ENCODE peak calls at places on chromosomes 2 and 18, in ten cellular contexts. F is nephron progenitor cell, I is HFFc6, R is body of pancreas, E is GM23338, M is IMR-90, S is Peyer's patch, Z is BJ, Y is neural crest cell, U is foreskin fibroblast. B is an unnamed sample.

GRCh38 chr2:135960598-135961551 is 24.6 kb downstream of the DARS1 start:
- DNase-seq in M (peak), Y (no peak), R (no peak), S (no peak), E (peak), I (no peak), U (no peak), Z (no peak), F (no peak), B (peak)

GRCh38 chr18:13543811-13544732 is 182.3 kb downstream of the FAM210A start:
- DNase-seq in M (no peak), E (no peak), Y (no peak), S (peak), R (no peak), U (no peak), I (no peak), Z (no peak), F (no peak), B (no peak)

GRCh38 chr2:72695676-72696075 is 130.2 kb downstream of the EXOC6B start:
- DNase-seq in U (no peak), Z (no peak), Y (no peak), F (no peak), S (no peak), M (no peak), I (no peak), E (no peak), R (no peak), B (no peak)

GRCh38 chr18:79496237-79496977 is 100.7 kb downstream of the NFATC1 start:
- DNase-seq in Z (no peak), R (peak), U (no peak), I (no peak), Y (no peak), F (no peak), M (no peak), S (peak), E (no peak), B (peak)

GRCh38 chr2:71500426-71501079 is 47.2 kb downstream of the DYSF start:
- DNase-seq in R (no peak), S (no peak), Z (no peak), U (no peak), F (no peak), Y (no peak), M (no peak), E (peak), I (no peak), B (peak)

GRCh38 chr18:43524260-43524659 is 247.0 kb upstream of the SYT4 start:
- DNase-seq in S (no peak), R (no peak), E (no peak), M (no peak), U (no peak), Z (no peak), Y (no peak), F (no peak), I (no peak), B (no peak)

GRCh38 chr2:203808041-203808750 is 59.4 kb upstream of the CTLA4 start:
- DNase-seq in Y (peak), R (no peak), I (peak), S (no peak), E (peak), M (peak), Z (no peak), F (no peak), U (peak), B (peak)

GRCh38 chr2:218404351-218405145 is 4.9 kb downstream of the CTDSP1 start:
- DNase-seq in E (no peak), F (no peak), S (no peak), I (no peak), Y (no peak), R (no peak), Z (no peak), U (peak), M (no peak), B (no peak)

GRCh38 chr2:109156052-109156451 is 27.0 kb downstream of the SH3RF3 start:
- DNase-seq in I (no peak), U (no peak), M (no peak), E (no peak), S (no peak), F (no peak), Z (no peak), Y (no peak), R (no peak), B (no peak)

GRCh38 chr2:145402706-145403277 is 882.9 kb upstream of the ZEB2 start:
- DNase-seq in R (no peak), F (no peak), E (no peak), U (no peak), Y (no peak), M (peak), Z (no peak), I (no peak), S (no peak), B (no peak)

GRCh38 chr2:165470351-165470750 is 853 bp downstream of the CSRNP3 start:
- DNase-seq in M (no peak), Y (no peak), R (no peak), I (no peak), F (no peak), S (no peak), Z (no peak), U (no peak), E (no peak), B (no peak)

GRCh38 chr2:216572582-216573578 is 60.3 kb upstream of the IGFBP2 start:
- DNase-seq in E (no peak), I (no peak), F (no peak), S (no peak), Z (peak), Y (no peak), R (peak), M (no peak), U (peak), B (peak)

GRCh38 chr2:30708491-30709290 is 98.6 kb downstream of the CAPN13 start:
- DNase-seq in S (peak), U (peak), R (no peak), E (peak), M (peak), F (no peak), Y (no peak), Z (no peak), I (no peak), B (peak)

GRCh38 chr2:115165529-115166109 is 723.2 kb downstream of the DPP10 start:
- DNase-seq in U (peak), S (no peak), F (peak), M (peak), R (peak), Y (peak), E (peak), I (peak), Z (no peak), B (peak)

GRCh38 chr2:151973013-151973900 is 125.6 kb downstream of the CACNB4 start:
- DNase-seq in M (no peak), S (no peak), Y (no peak), Z (no peak), U (no peak), F (no peak), I (no peak), E (no peak), R (no peak), B (no peak)

GRCh38 chr2:55052087-55053061 is 2.1 kb upstream of the RTN4 start:
- DNase-seq in E (no peak), F (no peak), S (no peak), M (peak), R (no peak), U (no peak), Y (no peak), I (no peak), Z (no peak), B (no peak)

GRCh38 chr2:72883356-72883962 is 3.7 kb upstream of the SPR start:
- DNase-seq in Y (peak), F (peak), M (peak), R (peak), Z (no peak), U (peak), I (peak), E (peak), S (no peak), B (peak)

GRCh38 chr2:173872714-173873113 is 92.5 kb downstream of the SP3 start:
- DNase-seq in E (no peak), I (no peak), M (no peak), R (no peak), U (no peak), Z (no peak), F (no peak), Y (no peak), S (no peak), B (no peak)

GRCh38 chr2:3628241-3628679 is 29.7 kb upstream of the ALLC start:
- DNase-seq in F (no peak), Z (no peak), M (no peak), R (no peak), U (no peak), I (no peak), S (no peak), Y (no peak), E (no peak), B (no peak)

GRCh38 chr18:31217455-31217854 is 54.8 kb upstream of the DSC1 start:
- DNase-seq in Y (no peak), R (peak), E (no peak), I (no peak), F (no peak), U (no peak), M (no peak), S (no peak), Z (no peak), B (peak)

GRCh38 chr2:63743170-63743975 is 98.3 kb upstream of the UGP2 start:
- DNase-seq in F (no peak), Z (no peak), Y (no peak), I (no peak), E (no peak), S (no peak), U (no peak), M (no peak), R (no peak), B (no peak)

GRCh38 chr18:59640721-59641120 is 56.5 kb downstream of the CCBE1 start:
- DNase-seq in E (no peak), R (no peak), I (no peak), Y (no peak), F (no peak), S (no peak), U (no peak), M (no peak), Z (no peak), B (no peak)

GRCh38 chr2:54876764-54877163 is 153.3 kb downstream of the EML6 start:
- DNase-seq in Y (no peak), I (no peak), S (no peak), R (no peak), U (no peak), E (no peak), Z (no peak), M (no peak), F (no peak), B (no peak)

GRCh38 chr2:25756444-25757022 is 83.2 kb upstream of the DTNB start:
- DNase-seq in S (no peak), E (no peak), F (no peak), U (no peak), I (no peak), Y (no peak), R (no peak), M (no peak), Z (no peak), B (no peak)

GRCh38 chr2:33033524-33034150 is 86.9 kb downstream of the LTBP1 start:
- DNase-seq in R (no peak), U (peak), M (peak), E (peak), I (peak), S (no peak), Z (no peak), Y (no peak), F (peak), B (peak)

GRCh38 chr2:240340361-240340761 is 95.1 kb upstream of the GPC1 start:
- DNase-seq in Z (no peak), U (no peak), E (no peak), R (no peak), F (no peak), I (no peak), M (no peak), S (no peak), Y (no peak), B (no peak)

GRCh38 chr2:189439342-189439741 is 1.9 kb upstream of the WDR75 start:
- DNase-seq in F (no peak), S (no peak), M (no peak), U (peak), R (no peak), E (peak), I (no peak), Y (no peak), Z (no peak), B (no peak)
- TF ChIP-seq CTCF in F (peak), S (no peak), M (peak), U (no peak), R (no peak), E (no peak), I (peak), Y (peak), Z (peak), B (peak)

DNA sequence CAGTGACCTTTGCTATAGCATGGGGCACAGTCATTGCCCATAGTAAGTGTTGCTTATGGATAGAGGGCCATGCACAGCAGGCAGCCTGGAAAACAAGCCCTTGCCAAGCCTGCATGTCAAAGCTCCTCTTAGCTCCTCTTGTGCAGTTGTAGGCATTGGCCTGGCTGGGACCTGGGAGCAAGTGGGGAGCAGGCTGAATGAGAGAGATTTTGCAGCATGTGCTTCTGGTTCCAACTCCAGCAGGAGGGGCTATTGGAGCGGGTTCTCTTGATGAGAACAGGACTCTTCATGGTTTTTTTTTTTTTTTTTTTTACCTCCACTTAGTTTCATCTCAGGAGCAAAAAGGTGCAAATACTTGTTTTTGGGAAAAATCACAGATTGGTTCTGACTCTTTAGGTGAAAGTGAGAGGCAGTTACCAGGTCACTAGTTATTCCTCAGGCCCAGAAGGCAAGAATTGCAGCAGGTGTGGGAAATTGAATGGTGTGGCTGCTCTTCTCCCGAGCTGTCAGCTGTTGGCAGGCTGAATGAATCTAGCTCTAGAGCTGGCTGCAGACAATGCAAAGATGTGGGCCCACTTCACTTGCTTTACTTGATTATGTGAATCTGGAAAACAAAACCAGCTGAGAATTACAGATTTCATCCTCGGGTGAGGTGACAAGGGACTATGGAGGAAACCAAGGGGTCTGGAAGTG is 95.9 kb downstream of the MAP4K4 start:
- DNase-seq in I (no peak), M (no peak), Y (no peak), F (no peak), E (peak), U (peak), Z (no peak), S (no peak), R (peak), B (no peak)
- TF ChIP-seq CTCF in I (peak), M (peak), Y (peak), F (no peak), E (peak), U (peak), Z (peak), S (no peak), R (no peak), B (peak)

GRCh38 chr18:11849279-11849678 is 1.9 kb upstream of the CHMP1B start:
- DNase-seq in Y (no peak), U (no peak), I (no peak), Z (no peak), R (no peak), F (no peak), E (no peak), M (no peak), S (no peak), B (no peak)

GRCh38 chr18:11852048-11852341 is 782 bp downstream of the CHMP1B start:
- DNase-seq in E (no peak), U (no peak), R (no peak), S (no peak), F (peak), Y (no peak), Z (no peak), I (no peak), M (no peak), B (no peak)

GRCh38 chr18:11849845-11850747 is 1.1 kb upstream of the CHMP1B start:
- DNase-seq in E (peak), I (peak), S (peak), F (peak), R (peak), U (peak), Z (peak), Y (no peak), M (peak), B (peak)

GRCh38 chr18:11850821-11851155 is 425 bp upstream of the CHMP1B start:
- DNase-seq in S (no peak), U (no peak), F (no peak), R (no peak), Z (peak), Y (no peak), E (peak), M (no peak), I (peak), B (no peak)

GRCh38 chr18:11851156-11852047 is at the start of gene CHMP1B:
- DNase-seq in I (peak), M (peak), S (peak), F (peak), R (peak), E (peak), U (peak), Y (peak), Z (peak), B (peak)
- TF ChIP-seq CTCF in I (no peak), M (no peak), S (no peak), F (no peak), R (no peak), E (no peak), U (no peak), Y (no peak), Z (no peak), B (no peak)

GRCh38 chr2:18690342-18690741 is 101.0 kb upstream of the NT5C1B start:
- DNase-seq in I (no peak), U (no peak), Z (no peak), R (no peak), F (peak), M (no peak), E (peak), S (no peak), Y (peak), B (no peak)
- TF ChIP-seq CTCF in I (peak), U (peak), Z (peak), R (no peak), F (peak), M (no peak), E (peak), S (no peak), Y (peak), B (peak)

GRCh38 chr2:231929961-231930600 is 3.9 kb upstream of the NPPC start:
- DNase-seq in E (peak), M (peak), I (no peak), Y (no peak), U (peak), F (peak), S (no peak), Z (no peak), R (peak), B (no peak)
- TF ChIP-seq CTCF in E (peak), M (peak), I (peak), Y (peak), U (peak), F (peak), S (no peak), Z (peak), R (no peak), B (peak)

DNA sequence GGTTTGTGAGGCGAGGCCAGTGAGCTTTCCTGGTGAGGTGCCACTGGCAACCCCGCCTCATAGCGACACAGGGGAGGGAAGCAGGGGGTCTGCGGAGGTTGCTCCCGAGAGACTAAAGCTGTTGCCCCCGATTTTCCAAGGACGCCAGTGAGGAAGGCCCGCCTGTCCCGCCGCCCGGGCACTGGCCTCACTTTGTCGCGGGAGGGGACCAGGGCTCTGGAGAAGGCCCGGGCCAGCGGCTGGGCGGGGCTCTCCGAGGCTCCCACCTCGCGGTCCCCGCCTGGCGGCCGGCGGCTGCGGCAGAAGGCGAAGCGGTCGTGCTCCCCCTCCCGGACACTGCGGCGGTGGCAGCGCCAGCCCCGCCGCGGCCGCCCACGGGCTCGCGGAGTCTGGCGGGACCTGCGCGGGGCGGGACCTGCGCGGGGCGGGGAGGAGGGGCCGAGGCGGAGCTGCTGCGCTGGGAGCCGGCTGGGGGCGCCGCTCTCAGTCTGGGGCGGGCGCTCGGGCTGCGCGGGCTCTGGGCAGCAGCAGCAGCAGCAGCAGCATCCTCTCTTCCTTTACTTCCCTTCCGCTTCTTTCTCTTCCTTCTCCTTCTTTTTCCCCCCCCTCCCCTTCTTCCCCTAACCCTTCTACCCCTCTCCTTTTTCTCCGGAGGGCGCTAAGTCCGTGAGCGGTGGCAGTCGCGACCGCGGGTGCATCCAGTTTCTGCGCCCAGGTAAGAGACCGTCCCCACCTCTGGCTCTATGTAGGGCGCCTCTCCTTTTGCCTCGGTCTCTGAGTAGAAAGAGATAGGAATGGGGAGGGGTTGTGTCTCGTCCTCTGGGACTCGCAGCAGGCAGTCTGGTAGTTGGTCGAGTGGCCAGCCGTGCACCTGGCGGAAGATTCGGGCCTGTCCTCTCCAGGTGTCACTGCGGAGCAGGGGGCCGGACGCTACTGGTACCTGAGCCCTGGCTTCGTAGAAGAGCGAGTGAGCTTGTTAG is at the start of gene MAP2:
- DNase-seq in U (peak), E (peak), R (peak), Z (peak), Y (peak), I (peak), F (peak), S (peak), M (peak), B (peak)
- TF ChIP-seq CTCF in U (peak), E (peak), R (peak), Z (peak), Y (peak), I (peak), F (peak), S (peak), M (peak), B (peak)

DNA sequence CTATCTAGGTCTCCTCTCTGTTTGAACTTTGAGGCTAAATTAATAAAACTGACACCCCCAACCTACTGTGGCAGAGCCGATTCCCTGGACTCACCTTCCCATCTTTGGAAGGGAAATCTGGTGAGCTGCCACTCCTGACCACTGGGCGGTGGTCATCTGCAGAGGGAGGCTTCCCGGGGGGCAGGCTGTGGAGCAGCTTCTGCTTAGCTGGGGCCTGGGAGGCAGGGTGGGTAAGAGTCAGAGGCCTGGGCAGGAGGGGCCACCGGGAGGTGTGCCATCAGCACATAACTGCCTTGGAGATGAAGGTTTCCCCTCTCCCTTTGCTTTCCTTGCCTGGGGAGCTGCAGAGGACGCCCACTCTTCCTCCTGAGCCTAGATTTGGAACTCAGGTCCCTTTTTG is 2.3 kb upstream of the NPPC start:
- DNase-seq in M (no peak), S (no peak), Z (no peak), F (peak), I (no peak), Y (no peak), U (no peak), R (no peak), E (peak), B (no peak)
- TF ChIP-seq CTCF in M (peak), S (no peak), Z (no peak), F (peak), I (peak), Y (no peak), U (no peak), R (no peak), E (peak), B (no peak)